ENCODE peak calls at places on chromosomes 6 and 20, in five cellular contexts. D is CD8-positive, alpha-beta memory T cell; S is GM20000; M is activated CD4-positive, CD25-positive, alpha-beta regulatory T cell treated with anti-CD3 and anti-CD28 coated beads, Interleukin-2, amount 50 U/mL, for 72 hours; F is HS-5. N is an unnamed sample.

GRCh38 chr6:5457983-5458683 is 196.8 kb downstream of the FARS2 start:
- DNase-seq in D (no peak), S (no peak), M (no peak), F (no peak), N (no peak)

GRCh38 chr20:59692139-59692538 is 87.8 kb downstream of the PHACTR3 start:
- DNase-seq in D (no peak), S (no peak), M (no peak), F (no peak), N (no peak)

GRCh38 chr20:62350629-62351422 is 16.3 kb downstream of the LAMA5 start:
- DNase-seq in D (no peak), S (no peak), M (no peak), F (no peak), N (no peak)

GRCh38 chr6:23180504-23181293 is 611.3 kb downstream of the HDGFL1 start:
- DNase-seq in D (no peak), S (no peak), M (no peak), F (no peak), N (no peak)

GRCh38 chr6:37965964-37966676 is 146.6 kb downstream of the ZFAND3 start:
- DNase-seq in D (no peak), S (no peak), M (no peak), F (peak; percentile 61), N (peak; percentile 52)

GRCh38 chr20:52340036-52340634 is 148.6 kb upstream of the ZFP64 start:
- DNase-seq in D (no peak), S (no peak), M (no peak), F (no peak), N (no peak)

GRCh38 chr20:8661229-8662023 is 407.5 kb upstream of the PLCB4 start:
- DNase-seq in D (no peak), S (no peak), M (no peak), F (no peak), N (no peak)

GRCh38 chr6:57317060-57317943 is at the start of gene PRIM2:
- DNase-seq in D (peak; percentile 80), S (peak; percentile 90), M (peak; percentile 80), F (peak; percentile 53), N (peak; percentile 71)

GRCh38 chr6:21309791-21310190 is 283.8 kb upstream of the SOX4 start:
- DNase-seq in D (no peak), S (no peak), M (no peak), F (no peak), N (no peak)

N was measured in GM06990.